ENCODE peak calls at places on chromosomes 7 and 10, in four cellular contexts. O is PC-3, L is OCI-LY7, Y is keratinocyte. I is an unnamed sample. For H3K79me2, the result is how much of the 10 kb centered on the place peaks cover.

GRCh38 chr10:127899766-127900382 is 7.0 kb upstream of the PTPRE start:
- DNase-seq in O (no peak), L (no peak), Y (no peak), I (no peak)

GRCh38 chr7:122983261-122983660 is 12.2 kb downstream of the TAS2R16 start:
- DNase-seq in O (no peak), L (no peak), Y (no peak), I (no peak)

GRCh38 chr10:114767589-114768393 is 53.8 kb upstream of the FHIP2A start:
- DNase-seq in O (peak), L (no peak), Y (no peak), I (peak)

GRCh38 chr10:109934958-109935793 is 11.9 kb upstream of the XPNPEP1 start:
- DNase-seq in O (peak), L (no peak), Y (no peak), I (no peak)

GRCh38 chr10:90276894-90277447 is 575.6 kb downstream of the KIF20B start:
- DNase-seq in O (no peak), L (no peak), Y (no peak), I (no peak)

GRCh38 chr7:105932835-105933477 is 30.1 kb upstream of the CDHR3 start:
- DNase-seq in O (no peak), L (no peak), Y (no peak), I (no peak)

GRCh38 chr10:44894691-44895090 is 16.4 kb upstream of the TMEM72 start:
- DNase-seq in O (no peak), L (no peak), Y (no peak), I (no peak)

GRCh38 chr7:3176112-3176836 is 124.8 kb upstream of the SDK1 start:
- DNase-seq in O (no peak), L (peak), Y (no peak), I (no peak)

GRCh38 chr7:70568674-70569334 is 563.1 kb upstream of the GALNT17 start:
- DNase-seq in O (no peak), L (no peak), Y (no peak), I (peak)

GRCh38 chr10:128210215-128211063 is 84.2 kb upstream of the MKI67 start:
- DNase-seq in O (peak), L (no peak), Y (no peak), I (peak)

GRCh38 chr7:125085084-125085483 is 155.5 kb upstream of the POT1 start:
- DNase-seq in O (no peak), L (no peak), Y (no peak), I (no peak)

GRCh38 chr10:36096571-36096970 is 454.5 kb upstream of the FZD8 start:
- DNase-seq in O (peak), L (no peak), Y (no peak), I (no peak)

GRCh38 chr10:8306685-8307364 is 252.3 kb downstream of the GATA3 start:
- DNase-seq in O (peak), L (no peak), Y (peak), I (no peak)

GRCh38 chr7:18958627-18959026 is 158.8 kb downstream of the TWIST1 start:
- DNase-seq in O (peak), L (no peak), Y (no peak), I (no peak)

GRCh38 chr7:44306608-44307007 is 18.8 kb downstream of the CAMK2B start:
- DNase-seq in O (no peak), L (no peak), Y (no peak), I (no peak)

GRCh38 chr7:129494041-129494440 is 8.3 kb upstream of the SMKR1 start:
- DNase-seq in O (peak), L (no peak), Y (peak), I (peak)

GRCh38 chr10:102779680-102780079 is 35.9 kb downstream of the WBP1L start:
- DNase-seq in O (no peak), L (no peak), Y (no peak), I (peak)
- H2AFZ ChIP-seq in O (no peak), L (no peak), Y (no peak), I (no peak)

GRCh38 chr10:78276139-78276538 is 242.5 kb downstream of the RPS24 start:
- DNase-seq in O (no peak), L (no peak), Y (no peak), I (no peak)
- H3K79me2 ChIP-seq in O (under half), L (under half), Y (under half), I (under half)

GRCh38 chr7:22355620-22356009 is 1.3 kb downstream of the RAPGEF5 start:
- DNase-seq in O (no peak), L (peak), Y (no peak), I (no peak)

GRCh38 chr7:22356010-22356854 is 722 bp downstream of the RAPGEF5 start:
- DNase-seq in O (peak), L (peak), Y (no peak), I (peak)

GRCh38 chr7:22357311-22358175 is 589 bp upstream of the RAPGEF5 start:
- DNase-seq in O (peak), L (no peak), Y (peak), I (peak)

GRCh38 chr7:22359156-22359697 is 2.3 kb upstream of the RAPGEF5 start:
- DNase-seq in O (no peak), L (no peak), Y (no peak), I (peak)

GRCh38 chr7:22356855-22357310 is at the start of gene RAPGEF5:
- DNase-seq in O (peak), L (peak), Y (no peak), I (peak)
- H2AFZ ChIP-seq in O (peak), L (peak), Y (peak), I (peak)

GRCh38 chr10:125726914-125727313 is 7.4 kb downstream of the EDRF1 start:
- DNase-seq in O (no peak), L (no peak), Y (no peak), I (no peak)
- H3K79me2 ChIP-seq in O (under half), L (half or more), Y (under half), I (under half)

GRCh38 chr10:58956926-58957325 is 219.5 kb upstream of the PHYHIPL start:
- DNase-seq in O (peak), L (no peak), Y (no peak), I (no peak)
- H2AFZ ChIP-seq in O (no peak), L (no peak), Y (no peak), I (no peak)

GRCh38 chr7:138978541-138979184 is 2.5 kb downstream of the KIAA1549 start:
- DNase-seq in O (peak), L (no peak), Y (no peak), I (no peak)
- H3K79me2 ChIP-seq in O (half or more), L (under half), Y (under half), I (half or more)

DNA sequence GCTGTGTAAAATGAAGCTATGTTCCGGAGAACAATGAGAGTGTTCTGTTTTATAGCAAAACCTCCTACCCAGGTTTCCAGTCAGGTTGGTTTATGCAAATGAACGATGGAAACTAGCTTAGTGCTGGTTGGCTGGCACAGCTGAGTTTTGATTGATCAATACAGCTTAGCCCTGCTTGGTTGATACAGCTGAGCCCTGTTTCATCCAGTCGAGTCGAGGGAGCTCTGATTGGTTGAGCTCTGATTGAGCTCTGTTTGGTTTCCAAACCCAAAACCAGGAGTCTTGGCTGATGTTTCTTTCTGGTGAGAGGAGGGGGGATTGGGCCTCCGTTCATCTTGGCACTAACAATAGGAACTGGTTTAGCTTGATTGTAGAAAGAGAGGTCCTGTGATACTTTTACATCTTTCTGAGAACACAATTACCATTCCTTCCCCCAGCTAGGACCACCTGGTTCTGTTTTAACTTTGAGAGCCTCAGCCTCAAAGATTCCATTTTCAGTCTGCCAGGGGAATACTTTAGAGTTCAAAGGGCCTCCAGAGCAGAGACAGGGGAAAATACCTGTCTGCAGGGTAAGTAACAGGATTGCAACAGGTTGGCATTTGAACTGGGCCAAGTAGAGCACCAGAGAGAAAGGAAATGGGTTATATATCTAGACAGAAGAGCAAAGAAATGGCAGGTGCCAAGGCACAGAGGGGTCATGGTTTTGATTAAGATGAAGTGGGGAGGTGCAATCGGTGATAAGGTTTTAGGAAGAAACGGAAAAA is 210.9 kb downstream of the GRM8 start:
- DNase-seq in O (no peak), L (no peak), Y (no peak), I (no peak)
- H2AFZ ChIP-seq in O (no peak), L (no peak), Y (no peak), I (no peak)

GRCh38 chr7:21429021-21429420 is 1.1 kb downstream of the SP4 start:
- DNase-seq in O (no peak), L (no peak), Y (no peak), I (no peak)

GRCh38 chr7:21426958-21427860 is 674 bp upstream of the SP4 start:
- DNase-seq in O (peak), L (peak), Y (peak), I (peak)

GRCh38 chr7:21426286-21426957 is 1.5 kb upstream of the SP4 start:
- DNase-seq in O (peak), L (no peak), Y (no peak), I (no peak)

GRCh38 chr7:21428642-21428941 is 709 bp downstream of the SP4 start:
- DNase-seq in O (no peak), L (no peak), Y (no peak), I (no peak)

GRCh38 chr7:21427861-21428641 is at the start of gene SP4:
- DNase-seq in O (peak), L (peak), Y (peak), I (peak)
- H3K79me2 ChIP-seq in O (under half), L (under half), Y (under half), I (under half)

DNA sequence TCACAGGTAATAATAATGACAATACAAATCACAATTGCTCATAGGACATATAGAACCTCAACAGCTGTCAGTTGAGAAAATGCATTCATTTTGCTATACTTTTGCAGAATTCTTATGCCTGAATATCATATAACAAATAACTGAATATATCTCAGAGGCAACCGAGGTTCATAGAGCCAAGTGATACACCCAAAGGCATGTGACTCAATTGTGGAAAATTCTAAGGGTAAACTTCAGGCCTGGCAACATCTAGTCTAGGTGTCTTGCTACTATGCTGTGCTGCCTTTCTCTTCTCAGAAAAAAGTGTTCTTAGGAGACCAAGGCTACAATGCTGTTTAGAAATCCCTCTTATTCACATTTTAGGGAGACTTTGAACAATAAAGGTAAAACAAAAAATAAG is 270.7 kb downstream of the BAMBI start:
- DNase-seq in O (peak), L (no peak), Y (no peak), I (no peak)
- H2AFZ ChIP-seq in O (no peak), L (no peak), Y (no peak), I (no peak)